ENCODE peak calls at places on chromosome 3, in six cellular contexts. L is PC-3; A is CD4-positive, CD25-positive, alpha-beta regulatory T cell; X is IMR-90; I is endothelial cell of umbilical vein; S is MM.1S. E is an unnamed sample. For H3K4me1 and H3K27me3, the result is how much of the 10 kb centered on the place peaks cover.

GRCh38 chr3:139588450-139588849 is 48.9 kb upstream of the RBP1 start:
- DNase-seq in S (peak), I (no peak), X (no peak), L (peak), A (no peak), E (no peak)

GRCh38 chr3:99119312-99119810 is 217.9 kb upstream of the DCBLD2 start:
- DNase-seq in I (peak), X (peak), A (no peak), S (no peak), L (peak), E (no peak)

GRCh38 chr3:125351152-125351551 is 24.0 kb downstream of the ZNF148 start:
- DNase-seq in L (no peak), S (no peak), A (no peak), I (no peak), X (no peak), E (no peak)

GRCh38 chr3:65030847-65031463 is 343.2 kb upstream of the ADAMTS9 start:
- DNase-seq in A (no peak), L (peak), X (peak), I (peak), S (no peak), E (no peak)

GRCh38 chr3:170418422-170419300 is at the start of gene CLDN11:
- DNase-seq in X (peak), A (no peak), L (peak), S (no peak), I (peak), E (no peak)

GRCh38 chr3:188627652-188628051 is 473.7 kb downstream of the LPP start:
- DNase-seq in I (peak), S (no peak), X (peak), L (peak), A (no peak), E (no peak)

GRCh38 chr3:111763101-111763500 is 96.0 kb upstream of the PHLDB2 start:
- DNase-seq in A (no peak), S (no peak), X (no peak), I (no peak), L (no peak), E (no peak)

GRCh38 chr3:112372396-112372795 is 39.4 kb downstream of the CD200 start:
- DNase-seq in X (no peak), S (no peak), L (no peak), I (no peak), A (no peak), E (no peak)

GRCh38 chr3:100260081-100260684 is 609 bp upstream of the TBC1D23 start:
- DNase-seq in I (no peak), S (no peak), X (peak), L (no peak), A (no peak), E (no peak)

GRCh38 chr3:38349684-38350359 is 3.2 kb downstream of the XYLB start:
- DNase-seq in S (no peak), I (no peak), A (no peak), L (peak), X (peak), E (no peak)

GRCh38 chr3:16658933-16659793 is 53.9 kb upstream of the DAZL start:
- DNase-seq in I (no peak), X (no peak), L (peak), S (no peak), A (no peak), E (no peak)

GRCh38 chr3:51687472-51688205 is 16.6 kb downstream of the TEX264 start:
- DNase-seq in X (peak), S (no peak), I (no peak), L (peak), A (no peak), E (no peak)

GRCh38 chr3:171358171-171358890 is 101.9 kb downstream of the TNIK start:
- DNase-seq in A (no peak), X (no peak), L (peak), I (peak), S (no peak), E (no peak)

GRCh38 chr3:44885618-44886017 is 11.2 kb downstream of the TGM4 start:
- DNase-seq in L (peak), A (no peak), X (peak), I (peak), S (no peak), E (no peak)

GRCh38 chr3:151276038-151277027 is 2.0 kb downstream of the P2RY14 start:
- DNase-seq in I (no peak), X (no peak), S (no peak), A (peak), L (no peak), E (peak)

GRCh38 chr3:135191690-135192089 is 396.6 kb downstream of the EPHB1 start:
- DNase-seq in S (no peak), A (no peak), X (no peak), I (no peak), L (no peak), E (no peak)

GRCh38 chr3:160395297-160395696 is 3.7 kb downstream of the IFT80 start:
- DNase-seq in A (no peak), S (no peak), X (peak), I (no peak), L (peak), E (no peak)

GRCh38 chr3:126146525-126147146 is 33.8 kb downstream of the ALDH1L1 start:
- DNase-seq in X (no peak), A (no peak), S (no peak), I (no peak), L (no peak), E (no peak)

GRCh38 chr3:195187609-195188529 is 83.1 kb downstream of the XXYLT1 start:
- DNase-seq in I (peak), X (peak), L (no peak), A (no peak), S (no peak), E (no peak)

GRCh38 chr3:100125539-100125938 is 11.2 kb upstream of the FILIP1L start:
- DNase-seq in X (peak), L (peak), I (peak), S (no peak), A (no peak), E (no peak)

GRCh38 chr3:120021523-120021922 is 72.7 kb downstream of the GSK3B start:
- DNase-seq in X (peak), S (no peak), A (no peak), L (no peak), I (no peak), E (no peak)

GRCh38 chr3:52934626-52935530 is 37.5 kb upstream of the STIMATE start:
- DNase-seq in X (peak), A (peak), S (peak), L (peak), I (peak), E (peak)

GRCh38 chr3:128884992-128885391 is 5.6 kb downstream of the ACAD9 start:
- DNase-seq in I (no peak), L (no peak), X (no peak), S (peak), A (no peak), E (no peak)

GRCh38 chr3:165643433-165643824 is 193.8 kb downstream of the BCHE start:
- DNase-seq in X (peak), L (peak), A (no peak), I (no peak), S (peak), E (no peak)

GRCh38 chr3:168581718-168582332 is 486.1 kb upstream of the GOLIM4 start:
- DNase-seq in I (no peak), X (no peak), S (no peak), A (no peak), L (no peak), E (no peak)

GRCh38 chr3:47556351-47556750 is 22.3 kb downstream of the CSPG5 start:
- DNase-seq in L (no peak), X (no peak), A (no peak), S (no peak), I (no peak), E (no peak)

GRCh38 chr3:118943597-118943996 is 91.0 kb downstream of the IGSF11 start:
- DNase-seq in X (no peak), S (no peak), I (no peak), L (no peak), A (no peak), E (no peak)

DNA sequence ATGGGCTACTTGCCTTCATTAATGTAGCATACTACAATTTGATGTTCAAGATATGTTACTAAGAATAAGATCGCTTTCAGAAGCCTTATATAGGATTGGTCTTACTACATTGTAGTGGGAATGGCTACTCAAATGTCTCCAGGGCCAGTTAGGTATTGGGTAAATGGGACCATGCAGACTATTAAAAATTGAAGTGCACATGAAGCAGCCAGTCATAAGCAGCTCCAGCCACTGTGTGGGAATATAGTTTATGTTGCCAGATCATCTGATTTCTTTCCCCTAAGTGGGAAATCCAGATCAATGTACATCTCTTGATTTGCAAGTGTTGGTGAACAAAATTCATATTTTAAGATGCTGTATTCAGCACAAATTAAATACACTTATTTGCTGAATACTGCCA is 5.1 kb downstream of the CTNNB1 start:
- DNase-seq in I (no peak), L (no peak), X (no peak), S (no peak), A (no peak), E (no peak)
- H3K4me1 ChIP-seq in I (under half), L (under half), X (under half), S (under half), A (half or more), E (half or more)

GRCh38 chr3:154971341-154971740 is 108.8 kb upstream of the MME start:
- DNase-seq in S (no peak), I (no peak), X (peak), L (no peak), A (no peak), E (no peak)

GRCh38 chr3:154973851-154974250 is 106.3 kb upstream of the MME start:
- DNase-seq in I (no peak), X (no peak), L (no peak), A (no peak), S (no peak), E (no peak)

GRCh38 chr3:154972951-154973350 is 107.2 kb upstream of the MME start:
- DNase-seq in A (no peak), S (peak), L (no peak), I (no peak), X (peak), E (no peak)

GRCh38 chr3:154970796-154971195 is 109.3 kb upstream of the MME start:
- DNase-seq in X (peak), S (no peak), I (no peak), L (peak), A (no peak), E (no peak)

GRCh38 chr3:154971771-154972326 is 108.3 kb upstream of the MME start:
- DNase-seq in A (no peak), X (peak), S (no peak), L (peak), I (peak), E (no peak)
- H3K4me3 ChIP-seq in A (no peak), X (no peak), S (no peak), L (no peak), I (no peak), E (no peak)

GRCh38 chr3:14514323-14514720 is 25.8 kb downstream of the GRIP2 start:
- DNase-seq in I (no peak), A (no peak), X (no peak), L (no peak), S (no peak), E (no peak)
- H3K27me3 ChIP-seq in I (under half), A (under half), X (under half), L (under half), S (half or more), E (under half)

DNA sequence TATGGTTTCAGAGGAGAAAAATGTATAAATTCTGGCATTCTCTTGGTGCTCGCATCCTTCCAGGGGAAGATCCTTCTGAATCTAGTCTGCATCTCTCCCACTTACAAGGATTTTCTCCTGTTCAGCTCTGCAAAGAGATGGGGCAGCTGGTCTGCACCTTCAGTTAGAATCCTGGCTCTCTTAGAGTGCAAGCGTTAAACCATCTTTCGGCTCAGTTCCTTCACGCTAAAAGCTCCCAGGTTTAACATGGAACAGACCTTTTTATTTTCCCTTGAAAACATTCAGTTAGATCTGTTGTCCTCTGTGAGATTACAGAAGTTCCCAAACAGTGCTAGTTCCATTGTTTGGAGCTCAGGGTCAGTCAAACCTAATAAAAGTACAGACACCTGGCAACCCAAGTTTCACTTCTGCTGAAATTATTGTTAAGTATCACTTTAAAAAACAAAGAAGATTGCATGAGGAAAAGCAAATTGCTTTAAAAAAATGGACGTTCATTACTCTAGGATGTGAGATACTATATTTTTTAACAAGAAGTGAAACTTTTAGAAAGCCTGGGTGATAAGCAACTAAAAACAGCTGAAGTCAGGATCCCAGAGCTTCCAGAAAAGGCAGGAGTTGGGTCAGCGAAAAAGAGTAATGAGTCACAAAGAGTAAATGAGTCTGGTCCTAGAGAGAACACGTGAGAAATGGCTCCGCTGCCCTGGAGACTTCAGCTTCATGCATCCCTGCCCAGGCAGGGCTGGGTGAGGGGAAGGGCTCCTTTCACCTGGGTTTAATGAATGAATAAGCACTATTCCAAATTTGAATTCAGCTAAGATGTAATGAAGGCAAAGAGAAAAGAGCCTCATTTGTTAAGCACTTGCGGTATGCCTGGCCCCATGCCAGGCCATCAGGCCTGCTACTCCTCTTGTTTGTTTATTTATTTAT is 63.3 kb downstream of the ABTB1 start:
- DNase-seq in X (peak), S (peak), A (no peak), I (peak), L (peak), E (no peak)
- H3K4me1 ChIP-seq in X (under half), S (under half), A (under half), I (under half), L (under half), E (under half)

E was measured in CD8-positive, alpha-beta memory T cell.